ENCODE peak calls at places on chromosome 13, in six cellular contexts. Y, J, N, Q, I and H are unnamed samples.

GRCh38 chr13:45713721-45714120 is 11.6 kb downstream of the CBY2 start:
- DNase-seq in Y (no peak), J (no peak), N (no peak), Q (no peak), I (no peak), H (no peak)

GRCh38 chr13:110509478-110509926 is 52.0 kb downstream of the RAB20 start:
- DNase-seq in Y (peak), J (no peak), N (no peak), Q (no peak), I (no peak), H (no peak)

GRCh38 chr13:31962661-31963345 is 68.8 kb upstream of the FRY start:
- DNase-seq in Y (no peak), J (no peak), N (no peak), Q (peak), I (no peak), H (no peak)

GRCh38 chr13:19782049-19782726 is 557 bp downstream of the PSPC1 start:
- DNase-seq in Y (peak), J (peak), N (peak), Q (peak), I (peak), H (peak)

GRCh38 chr13:108834193-108834592 is 204.8 kb downstream of the MYO16 start:
- DNase-seq in Y (no peak), J (no peak), N (no peak), Q (no peak), I (no peak), H (no peak)

GRCh38 chr13:104837756-104838155 is 1697.7 kb downstream of the EFNB2 start:
- DNase-seq in Y (no peak), J (no peak), N (no peak), Q (no peak), I (no peak), H (no peak)

GRCh38 chr13:24723206-24723605 is 40.8 kb upstream of the RNF17 start:
- DNase-seq in Y (no peak), J (no peak), N (no peak), Q (no peak), I (no peak), H (no peak)

GRCh38 chr13:106474906-106475305 is 60.6 kb downstream of the EFNB2 start:
- DNase-seq in Y (peak), J (no peak), N (no peak), Q (no peak), I (no peak), H (no peak)

GRCh38 chr13:49620170-49620621 is 8.1 kb upstream of the ARL11 start:
- DNase-seq in Y (no peak), J (peak), N (no peak), Q (no peak), I (no peak), H (no peak)

GRCh38 chr13:110499621-110500281 is 61.8 kb downstream of the RAB20 start:
- DNase-seq in Y (no peak), J (no peak), N (no peak), Q (peak), I (no peak), H (no peak)

GRCh38 chr13:78020861-78021260 is 102.2 kb upstream of the EDNRB start:
- DNase-seq in Y (no peak), J (no peak), N (no peak), Q (no peak), I (no peak), H (no peak)

GRCh38 chr13:81639984-81640582 is 1299.2 kb upstream of the SPRY2 start:
- DNase-seq in Y (no peak), J (no peak), N (no peak), Q (no peak), I (no peak), H (no peak)

GRCh38 chr13:110471833-110472162 is 89.7 kb downstream of the RAB20 start:
- DNase-seq in Y (no peak), J (peak), N (no peak), Q (peak), I (no peak), H (no peak)

GRCh38 chr13:34065915-34066314 is 248.0 kb downstream of the RFC3 start:
- DNase-seq in Y (no peak), J (no peak), N (no peak), Q (no peak), I (no peak), H (no peak)

GRCh38 chr13:83881917-83882625 is at the start of gene SLITRK1:
- DNase-seq in Y (peak), J (no peak), N (peak), Q (peak), I (no peak), H (peak)

GRCh38 chr13:70623260-70623659 is 515.0 kb upstream of the KLHL1 start:
- DNase-seq in Y (no peak), J (no peak), N (no peak), Q (peak), I (no peak), H (no peak)

GRCh38 chr13:38099751-38100150 is 230.2 kb upstream of the TRPC4 start:
- DNase-seq in Y (no peak), J (no peak), N (no peak), Q (no peak), I (no peak), H (no peak)

GRCh38 chr13:65336916-65337315 is 1893.2 kb downstream of the PCDH9 start:
- DNase-seq in Y (no peak), J (no peak), N (no peak), Q (no peak), I (no peak), H (no peak)

GRCh38 chr13:110310541-110311491 is 3.7 kb downstream of the COL4A2 start:
- DNase-seq in Y (no peak), J (no peak), N (no peak), Q (no peak), I (no peak), H (no peak)

GRCh38 chr13:112172017-112172416 is 105.1 kb downstream of the SOX1 start:
- DNase-seq in Y (no peak), J (no peak), N (no peak), Q (no peak), I (no peak), H (no peak)

GRCh38 chr13:22278336-22278929 is 607.6 kb downstream of the FGF9 start:
- DNase-seq in Y (peak), J (peak), N (no peak), Q (no peak), I (no peak), H (peak)

GRCh38 chr13:28059214-28059613 is 41.2 kb downstream of the FLT3 start:
- DNase-seq in Y (peak), J (peak), N (no peak), Q (peak), I (no peak), H (no peak)

GRCh38 chr13:88014527-88014926 is 343.4 kb downstream of the SLITRK5 start:
- DNase-seq in Y (no peak), J (no peak), N (no peak), Q (no peak), I (no peak), H (no peak)

GRCh38 chr13:27449081-27449603 is 1.2 kb downstream of the MTIF3 start:
- DNase-seq in Y (no peak), J (no peak), N (no peak), Q (no peak), I (no peak), H (no peak)

GRCh38 chr13:33213024-33213795 is 72.3 kb downstream of the STARD13 start:
- DNase-seq in Y (no peak), J (no peak), N (no peak), Q (no peak), I (no peak), H (no peak)

GRCh38 chr13:64782459-64782858 is 2447.7 kb downstream of the PCDH9 start:
- DNase-seq in Y (no peak), J (no peak), N (no peak), Q (no peak), I (no peak), H (no peak)

GRCh38 chr13:64774915-64775314 is 2455.2 kb downstream of the PCDH9 start:
- DNase-seq in Y (no peak), J (no peak), N (no peak), Q (no peak), I (no peak), H (no peak)

GRCh38 chr13:50414640-50415039 is 399.4 kb downstream of the KCNRG start:
- DNase-seq in Y (no peak), J (no peak), N (no peak), Q (no peak), I (no peak), H (no peak)

GRCh38 chr13:96141032-96141431 is 51.1 kb downstream of the HS6ST3 start:
- DNase-seq in Y (peak), J (no peak), N (no peak), Q (peak), I (no peak), H (no peak)

GRCh38 chr13:96707146-96707545 is 287.1 kb downstream of the OXGR1 start:
- DNase-seq in Y (no peak), J (no peak), N (no peak), Q (no peak), I (no peak), H (no peak)

GRCh38 chr13:77386880-77387606 is 60.1 kb upstream of the MYCBP2 start:
- DNase-seq in Y (no peak), J (no peak), N (no peak), Q (peak), I (peak), H (no peak)

GRCh38 chr13:46295531-46296464 is 84.1 kb downstream of the LRRC63 start:
- DNase-seq in Y (no peak), J (peak), N (no peak), Q (peak), I (no peak), H (no peak)

GRCh38 chr13:70375718-70376117 is 267.5 kb upstream of the KLHL1 start:
- DNase-seq in Y (no peak), J (peak), N (no peak), Q (no peak), I (no peak), H (no peak)

GRCh38 chr13:65378943-65379519 is 1851.1 kb downstream of the PCDH9 start:
- DNase-seq in Y (no peak), J (no peak), N (no peak), Q (peak), I (no peak), H (no peak)

DNA sequence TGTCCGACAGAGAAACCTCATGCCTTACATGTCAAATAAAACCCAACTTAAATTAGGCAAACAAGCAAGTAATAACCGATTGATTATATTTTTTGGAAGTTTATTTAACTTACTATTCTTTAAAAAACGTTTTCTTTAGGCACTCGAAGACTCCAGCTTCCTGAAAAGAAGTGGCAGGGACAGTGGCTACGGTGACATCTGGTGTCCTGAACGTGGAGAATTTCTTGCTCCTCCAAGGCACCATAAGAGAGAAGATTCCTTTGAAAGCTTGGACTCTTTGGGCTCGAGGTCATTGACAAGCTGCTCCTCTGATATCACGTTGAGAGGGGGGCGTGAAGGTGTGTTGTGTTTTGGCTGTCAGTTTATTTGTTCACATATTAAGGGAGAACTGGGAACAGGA is 164.4 kb downstream of the LMO7 start:
- DNase-seq in Y (peak), J (no peak), N (no peak), Q (no peak), I (no peak), H (no peak)
- TF ChIP-seq CTCF in Y (no peak), J (no peak), N (no peak), Q (no peak), I (no peak), H (no peak)

GRCh38 chr13:98580420-98580819 is 3.5 kb upstream of the STK24 start:
- DNase-seq in Y (no peak), J (no peak), N (no peak), Q (no peak), I (no peak), H (no peak)

GRCh38 chr13:98584668-98585397 is 7.9 kb upstream of the STK24 start:
- DNase-seq in Y (no peak), J (no peak), N (no peak), Q (no peak), I (no peak), H (no peak)

GRCh38 chr13:98582947-98583346 is 6.0 kb upstream of the STK24 start:
- DNase-seq in Y (no peak), J (no peak), N (no peak), Q (no peak), I (no peak), H (no peak)

GRCh38 chr13:98581377-98581776 is 4.5 kb upstream of the STK24 start:
- DNase-seq in Y (no peak), J (no peak), N (no peak), Q (no peak), I (no peak), H (no peak)

DNA sequence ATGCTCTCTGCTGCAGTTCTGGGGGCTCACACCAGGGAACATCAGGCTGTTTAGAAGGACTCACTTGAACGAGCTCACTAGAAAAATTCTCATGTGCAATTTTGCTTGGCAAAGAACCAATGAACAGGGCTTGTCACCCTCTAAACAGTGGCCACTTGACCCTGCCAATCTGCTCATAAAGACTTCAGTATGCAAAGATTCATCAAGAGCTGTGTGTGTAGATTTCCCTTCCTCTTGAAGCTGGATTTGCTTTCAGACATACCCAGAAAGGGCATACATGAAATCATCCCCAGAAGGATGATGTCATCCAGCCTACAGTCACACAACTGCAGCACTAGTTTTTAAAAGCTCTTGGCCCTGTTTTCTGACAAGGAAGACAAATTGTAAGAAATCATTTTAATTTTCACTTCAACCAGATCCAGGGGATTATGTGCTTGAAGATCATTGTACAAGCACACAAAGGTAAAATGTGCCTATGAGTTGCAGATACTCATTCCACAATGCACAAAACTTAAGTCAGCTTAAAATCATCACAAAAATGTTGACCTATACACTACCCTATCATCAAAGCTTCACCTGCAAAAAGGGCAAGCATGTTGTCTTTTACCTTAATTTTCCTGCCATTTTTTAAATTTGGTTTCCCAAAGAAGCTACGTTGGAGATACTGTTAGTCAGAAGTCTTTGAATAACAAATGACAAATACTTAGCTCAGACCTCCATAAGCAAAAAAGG is 5.2 kb upstream of the STK24 start:
- DNase-seq in Y (peak), J (no peak), N (no peak), Q (peak), I (no peak), H (no peak)
- TF ChIP-seq CTCF in Y (no peak), J (no peak), N (no peak), Q (no peak), I (no peak), H (no peak)

DNA sequence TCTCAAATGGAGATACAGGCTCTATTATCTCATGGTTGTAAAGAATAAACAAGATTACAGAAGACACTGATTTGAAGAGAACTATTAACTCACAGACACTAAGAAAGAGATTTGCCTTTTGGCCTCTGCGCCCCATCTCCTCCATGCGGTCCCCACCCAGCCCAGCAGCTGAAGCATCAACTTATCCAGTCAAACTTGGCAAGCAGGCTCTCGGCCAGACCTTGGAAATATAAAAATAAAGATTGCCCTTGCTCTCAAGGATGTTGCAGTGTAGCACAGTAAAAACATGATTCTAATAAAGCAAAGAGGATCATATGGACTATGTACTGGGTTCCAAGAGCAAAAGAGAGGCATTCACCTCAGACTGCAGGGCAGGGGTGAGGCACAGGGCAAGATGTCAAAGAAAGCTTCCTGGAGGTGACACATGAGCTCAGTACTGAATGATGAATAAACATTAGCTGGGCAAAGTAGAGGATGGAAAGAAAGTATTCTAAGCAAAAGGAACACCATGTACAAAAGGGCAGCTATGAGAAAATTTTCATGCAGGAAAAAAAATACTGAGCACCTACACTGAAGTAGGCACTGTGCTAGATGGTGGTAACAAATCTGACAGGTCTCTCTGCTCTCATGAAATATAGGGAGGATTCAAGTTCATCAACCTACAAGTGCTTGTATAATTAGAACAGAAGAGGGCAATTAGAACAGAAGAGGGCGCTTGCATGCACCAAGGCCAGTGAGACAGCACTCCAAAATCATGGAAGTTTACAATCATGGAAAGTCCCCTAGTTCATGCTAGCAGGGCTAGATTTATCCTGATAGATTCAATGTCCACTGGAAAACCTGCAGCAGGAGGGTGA is 85.0 kb downstream of the SACS start:
- DNase-seq in Y (peak), J (no peak), N (no peak), Q (peak), I (no peak), H (no peak)
- TF ChIP-seq CTCF in Y (peak), J (no peak), N (no peak), Q (no peak), I (no peak), H (no peak)

GRCh38 chr13:59176775-59177174 is 987.0 kb downstream of the DIAPH3 start:
- DNase-seq in Y (no peak), J (no peak), N (no peak), Q (no peak), I (no peak), H (no peak)

GRCh38 chr13:59182241-59182640 is 981.5 kb downstream of the DIAPH3 start:
- DNase-seq in Y (peak), J (no peak), N (no peak), Q (no peak), I (no peak), H (no peak)

DNA sequence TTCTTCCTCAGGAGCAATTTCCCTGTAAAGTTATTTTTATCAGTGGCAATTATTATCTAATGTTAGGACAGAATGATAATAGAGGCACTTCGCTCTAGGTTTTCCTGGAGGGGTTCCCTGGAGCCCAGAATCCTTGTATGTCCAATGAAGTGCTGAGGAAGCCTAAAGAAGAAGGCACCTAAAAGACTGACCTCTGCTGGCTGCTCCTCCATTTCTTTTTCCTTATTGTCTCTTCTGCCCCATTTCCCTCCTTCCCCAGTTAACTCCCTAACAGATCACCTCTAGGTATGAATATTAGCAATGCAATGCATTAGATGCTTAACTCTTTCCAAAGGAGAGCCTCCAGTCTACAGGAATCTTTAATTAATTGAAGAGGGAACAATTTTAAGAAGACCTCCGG is 985.4 kb downstream of the DIAPH3 start:
- DNase-seq in Y (peak), J (no peak), N (no peak), Q (peak), I (no peak), H (no peak)
- TF ChIP-seq CTCF in Y (peak), J (no peak), N (no peak), Q (peak), I (no peak), H (no peak)

GRCh38 chr13:113475280-113475679 is 15.2 kb downstream of the DCUN1D2 start:
- DNase-seq in Y (no peak), J (no peak), N (no peak), Q (no peak), I (no peak), H (no peak)

GRCh38 chr13:113471844-113472243 is 18.6 kb upstream of the ADPRHL1 start:
- DNase-seq in Y (no peak), J (no peak), N (no peak), Q (no peak), I (no peak), H (no peak)

GRCh38 chr13:113472355-113473025 is 18.0 kb downstream of the DCUN1D2 start:
- DNase-seq in Y (no peak), J (no peak), N (no peak), Q (no peak), I (no peak), H (no peak)

GRCh38 chr13:113475911-113476310 is 14.6 kb downstream of the DCUN1D2 start:
- DNase-seq in Y (no peak), J (no peak), N (no peak), Q (no peak), I (no peak), H (no peak)

GRCh38 chr13:113474179-113474578 is 16.3 kb downstream of the DCUN1D2 start:
- DNase-seq in Y (no peak), J (peak), N (no peak), Q (peak), I (no peak), H (no peak)
- TF ChIP-seq CTCF in Y (no peak), J (no peak), N (no peak), Q (peak), I (no peak), H (no peak)

DNA sequence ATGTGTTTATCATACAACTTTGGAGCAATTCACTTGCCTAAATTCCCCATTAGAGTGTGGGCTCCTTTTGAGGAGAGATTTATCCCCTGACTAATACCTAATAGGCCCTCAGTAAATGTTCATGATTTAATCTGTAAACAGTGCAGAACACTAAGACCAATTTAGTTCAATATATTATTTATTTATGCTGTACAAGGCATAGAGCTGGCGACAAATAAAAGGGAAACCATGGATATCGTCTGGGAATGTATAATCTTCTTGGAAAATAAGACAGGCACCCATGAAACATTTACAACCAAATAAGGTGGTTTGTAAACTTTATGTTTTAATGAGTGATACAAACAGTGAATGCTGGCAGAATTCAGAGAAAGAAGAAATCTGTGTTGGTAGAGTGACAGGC is 106.2 kb upstream of the MIR17HG start:
- DNase-seq in Y (no peak), J (no peak), N (no peak), Q (no peak), I (no peak), H (no peak)
- TF ChIP-seq CTCF in Y (no peak), J (no peak), N (no peak), Q (no peak), I (no peak), H (no peak)